ENCODE peak calls at places on chromosomes 6 and 20, in nine cellular contexts. L is A549; V is pancreas; E is gastrocnemius medialis; G is CD8-positive, alpha-beta memory T cell; I is cardiac fibroblast; D is heart left ventricle; T is upper lobe of right lung; R is GM06990. P is an unnamed sample.

GRCh38 chr6:4906942-4907300 is 96.9 kb downstream of the RPP40 start:
- DNase-seq in L (no peak), V (no peak), E (no peak), G (no peak), I (no peak), D (no peak), T (no peak), R (no peak), P (no peak)

GRCh38 chr20:17358854-17359253 is 132.0 kb downstream of the PCSK2 start:
- DNase-seq in L (no peak), V (no peak), E (no peak), G (no peak), I (no peak), D (no peak), T (no peak), R (no peak), P (no peak)

GRCh38 chr6:32086661-32087573 is 22.2 kb downstream of the TNXB start:
- DNase-seq in L (no peak), V (no peak), E (no peak), G (no peak), I (peak; percentile 46), D (peak; percentile 71), T (no peak), R (peak; percentile 48), P (no peak)

GRCh38 chr6:166461821-166462460 is 79.2 kb upstream of the MPC1 start:
- DNase-seq in L (no peak), V (no peak), E (no peak), G (no peak), I (no peak), D (no peak), T (no peak), R (no peak), P (no peak)

GRCh38 chr6:113994934-113995342 is 24.0 kb upstream of the HDAC2 start:
- DNase-seq in L (peak; percentile 80), V (no peak), E (no peak), G (peak; percentile 15), I (peak; percentile 91), D (no peak), T (no peak), R (peak; percentile 20), P (no peak)

GRCh38 chr20:49668181-49668877 is 45.3 kb downstream of the B4GALT5 start:
- DNase-seq in L (no peak), V (no peak), E (no peak), G (peak; percentile 93), I (no peak), D (peak; percentile 67), T (peak; percentile 81), R (peak; percentile 86), P (no peak)

GRCh38 chr20:64151634-64152530 is 12.4 kb upstream of the MYT1 start:
- DNase-seq in L (no peak), V (no peak), E (no peak), G (no peak), I (no peak), D (peak; percentile 20), T (peak; percentile 33), R (no peak), P (no peak)

GRCh38 chr6:137798261-137798660 is 68.8 kb upstream of the TNFAIP3 start:
- DNase-seq in L (no peak), V (no peak), E (no peak), G (no peak), I (no peak), D (no peak), T (no peak), R (no peak), P (no peak)

GRCh38 chr6:104784884-104785283 is 74.8 kb downstream of the HACE1 start:
- DNase-seq in L (no peak), V (no peak), E (no peak), G (no peak), I (peak; percentile 24), D (no peak), T (no peak), R (no peak), P (no peak)

GRCh38 chr20:45985573-45985972 is 13.6 kb upstream of the ZNF335 start:
- DNase-seq in L (peak; percentile 52), V (no peak), E (no peak), G (no peak), I (peak; percentile 25), D (no peak), T (no peak), R (no peak), P (no peak)

GRCh38 chr6:17972978-17973622 is 14.3 kb downstream of the KIF13A start:
- DNase-seq in L (no peak), V (no peak), E (no peak), G (no peak), I (peak; percentile 54), D (no peak), T (no peak), R (no peak), P (no peak)

GRCh38 chr6:43768983-43769525 is 957 bp upstream of the VEGFA start:
- DNase-seq in L (no peak), V (peak; percentile 59), E (no peak), G (no peak), I (peak; percentile 97), D (peak; percentile 80), T (no peak), R (no peak), P (no peak)

GRCh38 chr20:215796-216195 is 11.3 kb upstream of the DEFB129 start:
- DNase-seq in L (no peak), V (no peak), E (no peak), G (no peak), I (no peak), D (no peak), T (no peak), R (no peak), P (no peak)

DNA sequence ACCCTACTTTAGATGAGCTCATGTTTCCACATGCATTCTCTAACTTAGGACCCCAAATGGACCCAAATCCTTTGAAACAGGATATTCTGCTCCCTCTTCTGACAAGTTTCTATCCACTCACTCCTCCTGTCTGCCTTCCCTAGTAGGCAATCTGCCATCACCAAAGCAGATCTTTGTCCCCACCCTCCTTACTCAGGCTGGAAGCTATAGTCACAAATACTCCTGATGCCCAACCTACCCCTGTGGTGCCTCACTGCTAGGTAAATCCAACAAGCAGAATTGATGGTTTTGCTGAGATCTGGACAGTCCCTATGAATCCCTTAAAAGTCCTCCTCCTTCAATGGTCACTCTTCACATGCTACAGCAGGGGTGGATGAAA is 21.7 kb downstream of the ELOVL5 start:
- DNase-seq in L (no peak), V (no peak), E (no peak), G (no peak), I (no peak), D (no peak), T (no peak), R (no peak), P (no peak)
- H3K4me3 ChIP-seq in L (no peak overlapping the region), V (no peak overlapping the region), E (no peak overlapping the region), G (no peak overlapping the region), I (no peak overlapping the region), D (no peak overlapping the region), T (no peak overlapping the region), R (no peak overlapping the region), P (no peak overlapping the region)

DNA sequence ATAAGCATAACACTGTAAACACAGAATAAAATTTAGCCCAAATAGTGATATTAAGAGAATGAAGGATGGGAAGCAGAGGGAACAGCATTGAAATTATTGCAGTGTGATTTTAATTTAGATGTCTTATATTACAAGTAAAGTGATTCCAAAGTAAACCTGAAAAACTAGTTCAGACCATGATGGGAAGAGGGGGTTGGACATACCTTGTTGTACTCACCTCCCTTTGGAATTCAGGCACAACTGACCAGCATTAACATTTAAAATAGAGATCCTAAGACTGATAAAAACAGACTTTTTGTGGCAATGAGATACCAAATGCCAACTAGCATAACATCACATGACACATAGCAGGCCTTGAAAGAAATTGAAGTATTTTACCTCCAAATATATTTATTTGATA is 262.6 kb upstream of the PRND start:
- DNase-seq in L (no peak), V (no peak), E (no peak), G (no peak), I (no peak), D (no peak), T (no peak), R (no peak), P (no peak)
- H3K4me3 ChIP-seq in L (no peak overlapping the region), V (no peak overlapping the region), E (no peak overlapping the region), G (no peak overlapping the region), I (no peak overlapping the region), D (no peak overlapping the region), T (no peak overlapping the region), R (no peak overlapping the region), P (no peak overlapping the region)

GRCh38 chr20:52054123-52054522 is 137.5 kb downstream of the ZFP64 start:
- DNase-seq in L (no peak), V (no peak), E (no peak), G (peak; percentile 25), I (no peak), D (no peak), T (no peak), R (no peak), P (no peak)

GRCh38 chr20:52047811-52048302 is 143.7 kb downstream of the ZFP64 start:
- DNase-seq in L (no peak), V (no peak), E (no peak), G (peak; percentile 46), I (peak; percentile 7), D (no peak), T (no peak), R (no peak), P (no peak)

GRCh38 chr20:52048365-52048764 is 143.2 kb downstream of the ZFP64 start:
- DNase-seq in L (no peak), V (no peak), E (no peak), G (no peak), I (no peak), D (no peak), T (no peak), R (no peak), P (no peak)

GRCh38 chr20:52049001-52049731 is 142.4 kb downstream of the ZFP64 start:
- DNase-seq in L (no peak), V (no peak), E (no peak), G (no peak), I (peak; percentile 37), D (no peak), T (no peak), R (no peak), P (no peak)
- H3K4me3 ChIP-seq in L (no peak overlapping the region), V (no peak overlapping the region), E (no peak overlapping the region), G (no peak overlapping the region), I (no peak overlapping the region), D (no peak overlapping the region), T (no peak overlapping the region), R (no peak overlapping the region), P (peak overlapping the region; percentile 45)

GRCh38 chr20:36434383-36434782 is 106.9 kb upstream of the MYL9 start:
- DNase-seq in L (no peak), V (no peak), E (no peak), G (no peak), I (no peak), D (no peak), T (no peak), R (no peak), P (no peak)

GRCh38 chr20:36439040-36439730 is 102.1 kb upstream of the MYL9 start:
- DNase-seq in L (peak; percentile 68), V (peak; percentile 65), E (no peak), G (peak; percentile 28), I (peak; percentile 71), D (peak; percentile 80), T (peak; percentile 80), R (peak; percentile 50), P (no peak)

GRCh38 chr20:36432096-36432495 is 109.2 kb upstream of the MYL9 start:
- DNase-seq in L (no peak), V (no peak), E (no peak), G (no peak), I (no peak), D (no peak), T (no peak), R (no peak), P (no peak)

GRCh38 chr20:36439731-36440072 is 101.6 kb upstream of the MYL9 start:
- DNase-seq in L (no peak), V (no peak), E (no peak), G (no peak), I (no peak), D (no peak), T (no peak), R (no peak), P (no peak)

GRCh38 chr20:36435799-36436541 is 105.3 kb upstream of the MYL9 start:
- DNase-seq in L (peak; percentile 89), V (peak; percentile 87), E (peak; percentile 37), G (peak; percentile 78), I (peak; percentile 58), D (peak; percentile 87), T (peak; percentile 93), R (peak; percentile 73), P (peak; percentile 27)
- H3K4me3 ChIP-seq in L (peak overlapping the region; percentile 45), V (peak overlapping the region; percentile 37), E (peak overlapping the region; percentile 34), G (no peak overlapping the region), I (peak overlapping the region; percentile 26), D (peak overlapping the region; percentile 57), T (peak overlapping the region; percentile 43), R (peak overlapping the region; percentile 14), P (peak overlapping the region; percentile 70)